ENCODE peak calls at places on chromosomes 7 and 10, in five cellular contexts. One of them, this sample, is unnamed.

GRCh38 chr10:98367626-98368451 is 47.1 kb downstream of the PYROXD2 start:
- DNase-seq in endothelial cell: no peak
- DNase-seq in esophagus muscularis mucosa: no peak
- DNase-seq in CD8-positive, alpha-beta T cell: no peak
- DNase-seq in GM13977: no peak
- DNase-seq in this sample: no peak

GRCh38 chr10:4676566-4676965 is 149.4 kb upstream of the AKR1E2 start:
- DNase-seq in CD8-positive, alpha-beta T cell: no peak
- DNase-seq in GM13977: no peak
- DNase-seq in esophagus muscularis mucosa: no peak
- DNase-seq in endothelial cell: no peak
- DNase-seq in this sample: no peak

GRCh38 chr10:120423350-120424197 is 33.5 kb upstream of the PLPP4 start:
- DNase-seq in GM13977: peak; percentile 57
- DNase-seq in endothelial cell: peak; percentile 59
- DNase-seq in esophagus muscularis mucosa: no peak
- DNase-seq in CD8-positive, alpha-beta T cell: no peak
- DNase-seq in this sample: peak; percentile 86

GRCh38 chr10:71766717-71767419 is 6.5 kb downstream of the VSIR start:
- DNase-seq in CD8-positive, alpha-beta T cell: no peak
- DNase-seq in esophagus muscularis mucosa: no peak
- DNase-seq in GM13977: no peak
- DNase-seq in endothelial cell: no peak
- DNase-seq in this sample: peak; percentile 96

GRCh38 chr7:114086491-114086905 is 167.7 kb upstream of the PPP1R3A start:
- DNase-seq in CD8-positive, alpha-beta T cell: no peak
- DNase-seq in esophagus muscularis mucosa: no peak
- DNase-seq in endothelial cell: peak; percentile 27
- DNase-seq in GM13977: peak; percentile 59
- DNase-seq in this sample: no peak

GRCh38 chr7:100655908-100656674 is at the start of gene ACTL6B:
- DNase-seq in GM13977: peak; percentile 64
- DNase-seq in endothelial cell: peak; percentile 96
- DNase-seq in esophagus muscularis mucosa: no peak
- DNase-seq in CD8-positive, alpha-beta T cell: no peak
- DNase-seq in this sample: no peak

GRCh38 chr7:47581442-47581820 is 480 bp downstream of the TNS3 start:
- DNase-seq in GM13977: no peak
- DNase-seq in endothelial cell: peak; percentile 23
- DNase-seq in CD8-positive, alpha-beta T cell: no peak
- DNase-seq in esophagus muscularis mucosa: no peak
- DNase-seq in this sample: no peak

GRCh38 chr10:8279598-8279997 is 225.1 kb downstream of the GATA3 start:
- DNase-seq in endothelial cell: no peak
- DNase-seq in esophagus muscularis mucosa: no peak
- DNase-seq in GM13977: no peak
- DNase-seq in CD8-positive, alpha-beta T cell: no peak
- DNase-seq in this sample: peak; percentile 14

GRCh38 chr7:151088856-151089699 is 2.8 kb downstream of the AGAP3 start:
- DNase-seq in GM13977: no peak
- DNase-seq in CD8-positive, alpha-beta T cell: no peak
- DNase-seq in endothelial cell: peak; percentile 86
- DNase-seq in esophagus muscularis mucosa: no peak
- DNase-seq in this sample: peak; percentile 70

GRCh38 chr10:116765549-116766162 is 23.3 kb upstream of the HSPA12A start:
- DNase-seq in CD8-positive, alpha-beta T cell: no peak
- DNase-seq in endothelial cell: no peak
- DNase-seq in esophagus muscularis mucosa: no peak
- DNase-seq in GM13977: peak; percentile 45
- DNase-seq in this sample: no peak

GRCh38 chr7:150949564-150949963 is 28.6 kb downstream of the KCNH2 start:
- DNase-seq in esophagus muscularis mucosa: no peak
- DNase-seq in GM13977: peak; percentile 25
- DNase-seq in CD8-positive, alpha-beta T cell: no peak
- DNase-seq in endothelial cell: no peak
- DNase-seq in this sample: no peak

GRCh38 chr10:14093735-14094484 is 236.8 kb downstream of the FRMD4A start:
- DNase-seq in endothelial cell: peak; percentile 62
- DNase-seq in CD8-positive, alpha-beta T cell: no peak
- DNase-seq in GM13977: peak; percentile 23
- DNase-seq in esophagus muscularis mucosa: no peak
- DNase-seq in this sample: peak; percentile 65

GRCh38 chr10:119268428-119268827 is 61.1 kb downstream of the GRK5 start:
- DNase-seq in CD8-positive, alpha-beta T cell: no peak
- DNase-seq in endothelial cell: no peak
- DNase-seq in esophagus muscularis mucosa: no peak
- DNase-seq in GM13977: no peak
- DNase-seq in this sample: no peak

GRCh38 chr7:54812747-54813146 is 53.7 kb upstream of the SEC61G start:
- DNase-seq in endothelial cell: no peak
- DNase-seq in esophagus muscularis mucosa: no peak
- DNase-seq in CD8-positive, alpha-beta T cell: no peak
- DNase-seq in GM13977: no peak
- DNase-seq in this sample: no peak

GRCh38 chr10:119425102-119425880 is 117.2 kb downstream of the RGS10 start:
- DNase-seq in esophagus muscularis mucosa: no peak
- DNase-seq in CD8-positive, alpha-beta T cell: no peak
- DNase-seq in endothelial cell: no peak
- DNase-seq in GM13977: no peak
- DNase-seq in this sample: no peak

GRCh38 chr10:31133628-31134302 is 102.1 kb upstream of the ZNF438 start:
- DNase-seq in GM13977: peak; percentile 85
- DNase-seq in CD8-positive, alpha-beta T cell: peak; percentile 65
- DNase-seq in esophagus muscularis mucosa: peak; percentile 95
- DNase-seq in endothelial cell: peak; percentile 60
- DNase-seq in this sample: no peak

GRCh38 chr7:64686493-64687184 is 20.7 kb downstream of the ZNF107 start:
- DNase-seq in CD8-positive, alpha-beta T cell: no peak
- DNase-seq in esophagus muscularis mucosa: no peak
- DNase-seq in GM13977: no peak
- DNase-seq in endothelial cell: no peak
- DNase-seq in this sample: no peak

GRCh38 chr7:132830941-132831340 is 250.9 kb downstream of the CHCHD3 start:
- DNase-seq in endothelial cell: no peak
- DNase-seq in CD8-positive, alpha-beta T cell: no peak
- DNase-seq in GM13977: no peak
- DNase-seq in esophagus muscularis mucosa: no peak
- DNase-seq in this sample: no peak

GRCh38 chr7:6621195-6622128 is 6.1 kb downstream of the ZNF853 start:
- DNase-seq in GM13977: no peak
- DNase-seq in esophagus muscularis mucosa: no peak
- DNase-seq in endothelial cell: no peak
- DNase-seq in CD8-positive, alpha-beta T cell: no peak
- DNase-seq in this sample: no peak

GRCh38 chr7:156219307-156220077 is 407.2 kb upstream of the SHH start:
- DNase-seq in esophagus muscularis mucosa: peak; percentile 75
- DNase-seq in GM13977: no peak
- DNase-seq in endothelial cell: no peak
- DNase-seq in CD8-positive, alpha-beta T cell: no peak
- DNase-seq in this sample: no peak

GRCh38 chr7:55588379-55588699 is 16.0 kb upstream of the VOPP1 start:
- DNase-seq in endothelial cell: no peak
- DNase-seq in CD8-positive, alpha-beta T cell: no peak
- DNase-seq in GM13977: no peak
- DNase-seq in esophagus muscularis mucosa: peak; percentile 57
- DNase-seq in this sample: no peak

DNA sequence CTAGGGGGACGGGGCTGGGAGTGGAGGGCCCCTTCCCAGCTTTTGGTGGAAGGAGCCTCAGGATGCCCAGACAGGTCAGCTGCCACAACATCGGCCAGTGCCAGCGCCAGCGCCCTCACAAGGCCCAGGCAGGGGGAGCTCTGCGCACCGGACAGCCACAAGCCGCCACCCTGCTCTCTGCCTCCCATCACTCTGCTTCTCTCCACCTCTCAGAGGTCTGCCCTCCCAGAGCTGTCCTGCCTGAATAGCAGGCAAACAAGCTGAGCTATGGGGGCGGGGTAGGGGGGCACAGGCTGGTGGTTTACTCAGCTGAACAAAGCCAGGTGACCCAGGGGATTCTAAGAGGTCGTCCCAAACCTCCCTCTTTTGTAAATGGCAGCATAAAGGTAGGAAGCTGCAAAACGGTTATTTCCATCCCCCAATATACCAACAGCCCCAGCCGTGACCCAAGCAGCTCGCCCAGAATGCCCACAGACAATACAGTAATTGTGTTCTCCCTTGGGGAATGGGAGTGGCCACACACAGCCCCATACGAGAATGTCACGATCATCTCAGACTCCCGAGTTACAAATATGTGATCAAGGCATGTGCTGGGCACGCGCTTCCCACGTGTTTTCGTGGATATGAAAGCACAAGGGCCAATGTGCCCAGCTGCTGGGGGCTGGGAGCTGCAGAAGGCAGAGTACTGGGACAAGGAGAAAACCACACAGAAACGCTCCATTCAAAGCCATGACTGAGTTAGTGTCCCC is 19.7 kb downstream of the FAM53B start:
- DNase-seq in esophagus muscularis mucosa: no peak
- DNase-seq in GM13977: no peak
- DNase-seq in endothelial cell: no peak
- DNase-seq in CD8-positive, alpha-beta T cell: no peak
- DNase-seq in this sample: no peak
- TF ChIP-seq CTCF in esophagus muscularis mucosa: no peak
- TF ChIP-seq CTCF in GM13977: no peak
- TF ChIP-seq CTCF in endothelial cell: no peak
- TF ChIP-seq CTCF in CD8-positive, alpha-beta T cell: no peak
- TF ChIP-seq CTCF in this sample: no peak

GRCh38 chr7:140229101-140229525 is 52.3 kb upstream of the KDM7A start:
- DNase-seq in esophagus muscularis mucosa: no peak
- DNase-seq in GM13977: no peak
- DNase-seq in CD8-positive, alpha-beta T cell: no peak
- DNase-seq in endothelial cell: no peak
- DNase-seq in this sample: no peak

GRCh38 chr7:140223515-140224221 is 46.9 kb upstream of the KDM7A start:
- DNase-seq in GM13977: no peak
- DNase-seq in CD8-positive, alpha-beta T cell: no peak
- DNase-seq in esophagus muscularis mucosa: no peak
- DNase-seq in endothelial cell: no peak
- DNase-seq in this sample: no peak

GRCh38 chr7:140222797-140223196 is 46.0 kb upstream of the KDM7A start:
- DNase-seq in endothelial cell: no peak
- DNase-seq in GM13977: no peak
- DNase-seq in CD8-positive, alpha-beta T cell: no peak
- DNase-seq in esophagus muscularis mucosa: no peak
- DNase-seq in this sample: no peak

GRCh38 chr7:140229591-140230516 is 53.1 kb upstream of the KDM7A start:
- DNase-seq in endothelial cell: peak; percentile 36
- DNase-seq in CD8-positive, alpha-beta T cell: peak; percentile 61
- DNase-seq in esophagus muscularis mucosa: no peak
- DNase-seq in GM13977: peak; percentile 39
- DNase-seq in this sample: no peak

GRCh38 chr7:140225562-140226249 is 48.9 kb upstream of the KDM7A start:
- DNase-seq in CD8-positive, alpha-beta T cell: no peak
- DNase-seq in GM13977: no peak
- DNase-seq in esophagus muscularis mucosa: no peak
- DNase-seq in endothelial cell: no peak
- DNase-seq in this sample: no peak
- TF ChIP-seq CTCF in CD8-positive, alpha-beta T cell: no peak
- TF ChIP-seq CTCF in GM13977: no peak
- TF ChIP-seq CTCF in esophagus muscularis mucosa: no peak
- TF ChIP-seq CTCF in endothelial cell: no peak
- TF ChIP-seq CTCF in this sample: no peak

DNA sequence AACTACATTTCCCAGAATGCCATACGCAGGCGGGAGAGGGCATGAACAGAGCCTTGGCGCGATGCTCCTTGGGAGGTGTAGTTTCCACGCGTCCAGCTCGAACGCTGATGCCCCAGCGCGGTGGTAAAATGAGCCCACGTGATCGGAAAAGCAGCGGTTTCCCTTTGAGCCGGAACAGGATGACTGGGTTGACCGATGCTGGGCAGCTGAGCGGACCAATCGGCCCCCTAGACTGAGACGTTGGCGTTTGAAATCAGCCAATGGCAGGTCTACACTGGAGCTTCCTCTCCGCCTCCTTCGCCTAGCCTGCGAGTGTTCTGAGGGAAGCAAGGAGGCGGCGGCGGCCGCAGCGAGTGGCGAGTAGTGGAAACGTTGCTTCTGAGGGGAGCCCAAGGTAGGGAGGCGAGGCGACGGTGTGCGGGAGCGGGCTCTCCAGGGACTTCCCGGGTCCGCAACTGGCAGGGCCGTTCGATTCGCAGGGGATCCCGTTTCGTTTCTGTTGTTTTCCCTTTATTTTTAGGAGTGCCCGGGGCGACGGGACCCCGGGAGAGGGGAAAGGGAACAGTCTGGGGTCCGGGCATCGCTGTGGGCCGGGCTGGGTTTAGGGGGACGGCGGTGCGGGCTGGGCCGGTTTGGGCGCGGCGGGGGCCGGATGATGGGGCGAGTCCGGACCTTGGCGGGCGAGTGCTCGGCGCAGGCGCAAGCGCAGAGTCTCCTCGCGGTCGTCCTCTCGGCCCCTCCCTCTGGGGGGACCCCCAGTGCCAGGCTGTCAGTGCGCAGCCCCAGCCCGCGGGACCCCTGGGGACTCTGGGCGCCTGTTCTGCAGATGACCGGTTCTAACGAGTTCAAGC is at the start of gene BUB3:
- DNase-seq in GM13977: peak; percentile 98
- DNase-seq in CD8-positive, alpha-beta T cell: peak; percentile 89
- DNase-seq in endothelial cell: peak; percentile 94
- DNase-seq in esophagus muscularis mucosa: peak; percentile 100
- DNase-seq in this sample: peak; percentile 99
- TF ChIP-seq CTCF in GM13977: no peak
- TF ChIP-seq CTCF in CD8-positive, alpha-beta T cell: no peak
- TF ChIP-seq CTCF in endothelial cell: no peak
- TF ChIP-seq CTCF in esophagus muscularis mucosa: peak; percentile 34
- TF ChIP-seq CTCF in this sample: no peak

GRCh38 chr10:89665302-89665701 is 20.3 kb upstream of the PANK1 start:
- DNase-seq in esophagus muscularis mucosa: no peak
- DNase-seq in CD8-positive, alpha-beta T cell: no peak
- DNase-seq in GM13977: no peak
- DNase-seq in endothelial cell: no peak
- DNase-seq in this sample: no peak
- TF ChIP-seq CTCF in esophagus muscularis mucosa: no peak
- TF ChIP-seq CTCF in CD8-positive, alpha-beta T cell: no peak
- TF ChIP-seq CTCF in GM13977: peak; percentile 25
- TF ChIP-seq CTCF in endothelial cell: no peak
- TF ChIP-seq CTCF in this sample: no peak

GRCh38 chr7:27916372-27916771 is 176.4 kb downstream of the TAX1BP1 start:
- DNase-seq in endothelial cell: no peak
- DNase-seq in GM13977: no peak
- DNase-seq in CD8-positive, alpha-beta T cell: no peak
- DNase-seq in esophagus muscularis mucosa: no peak
- DNase-seq in this sample: no peak
- TF ChIP-seq CTCF in endothelial cell: no peak
- TF ChIP-seq CTCF in GM13977: no peak
- TF ChIP-seq CTCF in CD8-positive, alpha-beta T cell: no peak
- TF ChIP-seq CTCF in esophagus muscularis mucosa: no peak
- TF ChIP-seq CTCF in this sample: no peak

DNA sequence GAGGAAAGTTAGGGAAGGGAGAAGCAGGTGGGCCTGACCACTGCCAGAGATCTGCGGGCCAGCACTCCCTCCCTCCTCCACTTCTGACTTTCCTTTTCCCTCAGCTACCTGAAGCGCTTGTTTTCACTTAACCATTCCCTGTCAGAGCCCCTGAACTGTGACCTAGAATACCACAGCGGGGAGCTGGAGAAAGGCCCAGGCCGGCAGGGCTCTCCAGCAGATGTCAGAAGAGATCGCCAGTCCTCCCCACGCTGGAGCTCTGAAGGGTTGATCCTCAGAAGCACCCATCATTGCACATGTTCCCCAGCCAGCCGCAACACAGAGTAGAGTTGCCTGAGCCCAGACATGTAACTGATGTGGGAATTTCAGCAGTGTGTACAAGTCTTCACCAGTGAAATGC is 44.4 kb upstream of the GAD2 start:
- DNase-seq in endothelial cell: no peak
- DNase-seq in GM13977: no peak
- DNase-seq in esophagus muscularis mucosa: no peak
- DNase-seq in CD8-positive, alpha-beta T cell: no peak
- DNase-seq in this sample: no peak
- TF ChIP-seq CTCF in endothelial cell: no peak
- TF ChIP-seq CTCF in GM13977: no peak
- TF ChIP-seq CTCF in esophagus muscularis mucosa: no peak
- TF ChIP-seq CTCF in CD8-positive, alpha-beta T cell: no peak
- TF ChIP-seq CTCF in this sample: no peak

This sample was measured in HFFc6.